ENCODE peak calls at places on chromosomes 13 and 19, in nine cellular contexts. One of them, this sample, is unnamed.

GRCh38 chr13:43325636-43326035 is 302.2 kb downstream of the DNAJC15 start:
- ATAC-seq in stimulated activated naive CD8-positive, alpha-beta T cell treated with anti-CD3 and anti-CD28 coated beads, Interleukin-15, amount 100 ng/mL, for 72 hours: no peak
- ATAC-seq in T-cell: no peak
- ATAC-seq in left lung: no peak
- ATAC-seq in effector memory CD8-positive, alpha-beta T cell: no peak
- ATAC-seq in gastroesophageal sphincter: no peak
- ATAC-seq in activated T-cell treated with anti-CD3 and anti-CD28 coated beads, Interleukin-2, amount 50 U/mL, for 72 hours: no peak
- ATAC-seq in CD8-positive, alpha-beta T cell: no peak
- ATAC-seq in left ventricle myocardium superior: peak
- ATAC-seq in this sample: no peak

GRCh38 chr19:19528721-19529490 is at the start of gene YJEFN3:
- ATAC-seq in stimulated activated naive CD8-positive, alpha-beta T cell treated with anti-CD3 and anti-CD28 coated beads, Interleukin-15, amount 100 ng/mL, for 72 hours: no peak
- ATAC-seq in activated T-cell treated with anti-CD3 and anti-CD28 coated beads, Interleukin-2, amount 50 U/mL, for 72 hours: no peak
- ATAC-seq in CD8-positive, alpha-beta T cell: no peak
- ATAC-seq in left ventricle myocardium superior: peak
- ATAC-seq in gastroesophageal sphincter: peak
- ATAC-seq in effector memory CD8-positive, alpha-beta T cell: no peak
- ATAC-seq in T-cell: no peak
- ATAC-seq in left lung: no peak
- ATAC-seq in this sample: no peak

GRCh38 chr19:2962018-2962670 is 15.2 kb upstream of the TLE6 start:
- ATAC-seq in left ventricle myocardium superior: peak
- ATAC-seq in gastroesophageal sphincter: peak
- ATAC-seq in activated T-cell treated with anti-CD3 and anti-CD28 coated beads, Interleukin-2, amount 50 U/mL, for 72 hours: peak
- ATAC-seq in left lung: peak
- ATAC-seq in CD8-positive, alpha-beta T cell: peak
- ATAC-seq in effector memory CD8-positive, alpha-beta T cell: peak
- ATAC-seq in T-cell: no peak
- ATAC-seq in stimulated activated naive CD8-positive, alpha-beta T cell treated with anti-CD3 and anti-CD28 coated beads, Interleukin-15, amount 100 ng/mL, for 72 hours: peak
- ATAC-seq in this sample: peak

GRCh38 chr19:4525563-4526002 is 7.3 kb upstream of the PLIN4 start:
- ATAC-seq in CD8-positive, alpha-beta T cell: no peak
- ATAC-seq in left ventricle myocardium superior: no peak
- ATAC-seq in T-cell: no peak
- ATAC-seq in activated T-cell treated with anti-CD3 and anti-CD28 coated beads, Interleukin-2, amount 50 U/mL, for 72 hours: no peak
- ATAC-seq in left lung: no peak
- ATAC-seq in stimulated activated naive CD8-positive, alpha-beta T cell treated with anti-CD3 and anti-CD28 coated beads, Interleukin-15, amount 100 ng/mL, for 72 hours: no peak
- ATAC-seq in effector memory CD8-positive, alpha-beta T cell: no peak
- ATAC-seq in gastroesophageal sphincter: no peak
- ATAC-seq in this sample: no peak

GRCh38 chr13:23509781-23510543 is 60.2 kb upstream of the TNFRSF19 start:
- ATAC-seq in stimulated activated naive CD8-positive, alpha-beta T cell treated with anti-CD3 and anti-CD28 coated beads, Interleukin-15, amount 100 ng/mL, for 72 hours: no peak
- ATAC-seq in gastroesophageal sphincter: no peak
- ATAC-seq in left ventricle myocardium superior: no peak
- ATAC-seq in T-cell: no peak
- ATAC-seq in CD8-positive, alpha-beta T cell: no peak
- ATAC-seq in left lung: peak
- ATAC-seq in effector memory CD8-positive, alpha-beta T cell: no peak
- ATAC-seq in activated T-cell treated with anti-CD3 and anti-CD28 coated beads, Interleukin-2, amount 50 U/mL, for 72 hours: no peak
- ATAC-seq in this sample: no peak

GRCh38 chr13:60627071-60627686 is 230.2 kb downstream of the TDRD3 start:
- ATAC-seq in effector memory CD8-positive, alpha-beta T cell: no peak
- ATAC-seq in left ventricle myocardium superior: no peak
- ATAC-seq in left lung: peak
- ATAC-seq in stimulated activated naive CD8-positive, alpha-beta T cell treated with anti-CD3 and anti-CD28 coated beads, Interleukin-15, amount 100 ng/mL, for 72 hours: peak
- ATAC-seq in activated T-cell treated with anti-CD3 and anti-CD28 coated beads, Interleukin-2, amount 50 U/mL, for 72 hours: no peak
- ATAC-seq in T-cell: no peak
- ATAC-seq in CD8-positive, alpha-beta T cell: no peak
- ATAC-seq in gastroesophageal sphincter: no peak
- ATAC-seq in this sample: peak

GRCh38 chr13:102002271-102002670 is 399.6 kb downstream of the FGF14 start:
- ATAC-seq in gastroesophageal sphincter: no peak
- ATAC-seq in T-cell: no peak
- ATAC-seq in left ventricle myocardium superior: peak
- ATAC-seq in CD8-positive, alpha-beta T cell: no peak
- ATAC-seq in stimulated activated naive CD8-positive, alpha-beta T cell treated with anti-CD3 and anti-CD28 coated beads, Interleukin-15, amount 100 ng/mL, for 72 hours: no peak
- ATAC-seq in activated T-cell treated with anti-CD3 and anti-CD28 coated beads, Interleukin-2, amount 50 U/mL, for 72 hours: no peak
- ATAC-seq in effector memory CD8-positive, alpha-beta T cell: no peak
- ATAC-seq in left lung: peak
- ATAC-seq in this sample: no peak

GRCh38 chr13:45191874-45192273 is 9.0 kb downstream of the KCTD4 start:
- ATAC-seq in effector memory CD8-positive, alpha-beta T cell: no peak
- ATAC-seq in activated T-cell treated with anti-CD3 and anti-CD28 coated beads, Interleukin-2, amount 50 U/mL, for 72 hours: no peak
- ATAC-seq in CD8-positive, alpha-beta T cell: no peak
- ATAC-seq in T-cell: no peak
- ATAC-seq in stimulated activated naive CD8-positive, alpha-beta T cell treated with anti-CD3 and anti-CD28 coated beads, Interleukin-15, amount 100 ng/mL, for 72 hours: no peak
- ATAC-seq in left ventricle myocardium superior: no peak
- ATAC-seq in left lung: no peak
- ATAC-seq in gastroesophageal sphincter: no peak
- ATAC-seq in this sample: no peak

GRCh38 chr13:50684366-50684765 is 159.1 kb downstream of the DLEU7 start:
- ATAC-seq in gastroesophageal sphincter: no peak
- ATAC-seq in left lung: peak
- ATAC-seq in stimulated activated naive CD8-positive, alpha-beta T cell treated with anti-CD3 and anti-CD28 coated beads, Interleukin-15, amount 100 ng/mL, for 72 hours: no peak
- ATAC-seq in T-cell: no peak
- ATAC-seq in activated T-cell treated with anti-CD3 and anti-CD28 coated beads, Interleukin-2, amount 50 U/mL, for 72 hours: no peak
- ATAC-seq in effector memory CD8-positive, alpha-beta T cell: no peak
- ATAC-seq in left ventricle myocardium superior: peak
- ATAC-seq in CD8-positive, alpha-beta T cell: no peak
- ATAC-seq in this sample: no peak

GRCh38 chr19:33395561-33396550 is 22.3 kb downstream of the CEBPG start:
- ATAC-seq in left lung: peak
- ATAC-seq in stimulated activated naive CD8-positive, alpha-beta T cell treated with anti-CD3 and anti-CD28 coated beads, Interleukin-15, amount 100 ng/mL, for 72 hours: no peak
- ATAC-seq in T-cell: no peak
- ATAC-seq in activated T-cell treated with anti-CD3 and anti-CD28 coated beads, Interleukin-2, amount 50 U/mL, for 72 hours: no peak
- ATAC-seq in effector memory CD8-positive, alpha-beta T cell: no peak
- ATAC-seq in CD8-positive, alpha-beta T cell: no peak
- ATAC-seq in left ventricle myocardium superior: no peak
- ATAC-seq in gastroesophageal sphincter: no peak
- ATAC-seq in this sample: no peak

GRCh38 chr19:50567052-50567841 is 988 bp downstream of the LRRC4B start:
- ATAC-seq in effector memory CD8-positive, alpha-beta T cell: no peak
- ATAC-seq in left ventricle myocardium superior: no peak
- ATAC-seq in stimulated activated naive CD8-positive, alpha-beta T cell treated with anti-CD3 and anti-CD28 coated beads, Interleukin-15, amount 100 ng/mL, for 72 hours: no peak
- ATAC-seq in gastroesophageal sphincter: no peak
- ATAC-seq in activated T-cell treated with anti-CD3 and anti-CD28 coated beads, Interleukin-2, amount 50 U/mL, for 72 hours: no peak
- ATAC-seq in left lung: no peak
- ATAC-seq in T-cell: no peak
- ATAC-seq in CD8-positive, alpha-beta T cell: no peak
- ATAC-seq in this sample: no peak

GRCh38 chr13:33347866-33348265 is 62.3 kb upstream of the STARD13 start:
- ATAC-seq in left ventricle myocardium superior: no peak
- ATAC-seq in left lung: no peak
- ATAC-seq in T-cell: no peak
- ATAC-seq in effector memory CD8-positive, alpha-beta T cell: no peak
- ATAC-seq in CD8-positive, alpha-beta T cell: no peak
- ATAC-seq in stimulated activated naive CD8-positive, alpha-beta T cell treated with anti-CD3 and anti-CD28 coated beads, Interleukin-15, amount 100 ng/mL, for 72 hours: no peak
- ATAC-seq in gastroesophageal sphincter: no peak
- ATAC-seq in activated T-cell treated with anti-CD3 and anti-CD28 coated beads, Interleukin-2, amount 50 U/mL, for 72 hours: no peak
- ATAC-seq in this sample: no peak